ENCODE peak calls at places on chromosome 14, in nine cellular contexts. M is NCI-H2171 treated with DMSO at 0.1 percent for 48 hours; W is activated T-cell treated with anti-CD3 and anti-CD28 coated beads for 4 hours; Y is CD8-positive, alpha-beta memory T cell; J is stimulated activated CD8-positive, alpha-beta memory T cell treated with anti-CD3 and anti-CD28 coated beads, Interleukin-2, amount 100 ng/mL, for 48 hours; F is iris pigment epithelial cell; V is HEK293T; B is sciatic nerve; C is T-helper 2 cell. O is an unnamed sample.

GRCh38 chr14:105142651-105143450 is 25.7 kb downstream of the JAG2 start:
- DNase-seq in B (no peak), V (no peak), W (no peak), F (no peak), Y (no peak), M (no peak), J (no peak), C (no peak), O (no peak)

GRCh38 chr14:31263485-31264133 is 56.0 kb upstream of the HECTD1 start:
- DNase-seq in J (no peak), M (no peak), C (no peak), B (no peak), W (no peak), Y (no peak), V (no peak), F (peak), O (no peak)

GRCh38 chr14:68788275-68789001 is 4.4 kb downstream of the ZFP36L1 start:
- DNase-seq in B (no peak), C (no peak), Y (no peak), V (no peak), F (no peak), M (no peak), J (no peak), W (no peak), O (no peak)

GRCh38 chr14:60303745-60304144 is 54.7 kb downstream of the PPM1A start:
- DNase-seq in B (no peak), J (no peak), V (no peak), M (no peak), F (no peak), C (no peak), W (no peak), Y (no peak), O (no peak)

GRCh38 chr14:94761999-94762377 is 7.9 kb downstream of the GSC start:
- DNase-seq in B (no peak), F (no peak), J (no peak), C (no peak), Y (no peak), W (no peak), M (no peak), V (no peak), O (no peak)

GRCh38 chr14:65195042-65195719 is 92.9 kb upstream of the MAX start:
- DNase-seq in M (no peak), J (no peak), F (no peak), Y (no peak), B (no peak), W (no peak), V (no peak), C (peak), O (no peak)

GRCh38 chr14:20630340-20631022 is 11.0 kb downstream of the OR6S1 start:
- DNase-seq in V (peak), J (no peak), W (no peak), C (peak), M (no peak), B (no peak), Y (peak), F (peak), O (peak)

GRCh38 chr14:72516936-72517408 is 376.9 kb downstream of the DPF3 start:
- DNase-seq in J (peak), B (peak), W (peak), F (peak), Y (peak), C (peak), M (peak), V (peak), O (peak)

GRCh38 chr14:97499790-97500481 is 702.8 kb downstream of the VRK1 start:
- DNase-seq in Y (no peak), B (no peak), V (no peak), J (no peak), F (no peak), W (no peak), M (no peak), C (no peak), O (no peak)

GRCh38 chr14:47194051-47194450 is 481.4 kb downstream of the MDGA2 start:
- DNase-seq in V (no peak), J (no peak), B (no peak), Y (no peak), M (no peak), C (no peak), W (no peak), F (peak), O (no peak)

GRCh38 chr14:37819155-37820015 is 224.0 kb downstream of the TTC6 start:
- DNase-seq in V (no peak), F (peak), W (no peak), B (no peak), C (no peak), J (no peak), M (no peak), Y (no peak), O (no peak)

GRCh38 chr14:23044840-23045239 is 2.8 kb downstream of the PSMB11 start:
- DNase-seq in V (no peak), C (no peak), F (no peak), B (no peak), W (no peak), J (no peak), M (no peak), Y (no peak), O (no peak)

GRCh38 chr14:101520621-101521305 is 40.5 kb upstream of the DIO3 start:
- DNase-seq in W (no peak), F (no peak), B (peak), V (no peak), J (no peak), C (no peak), Y (no peak), M (no peak), O (no peak)

GRCh38 chr14:89750909-89751502 is 203.5 kb downstream of the EFCAB11 start:
- DNase-seq in W (no peak), Y (no peak), J (no peak), M (no peak), C (peak), V (no peak), F (no peak), B (no peak), O (no peak)

GRCh38 chr14:100445436-100446088 is 122.4 kb downstream of the SLC25A47 start:
- DNase-seq in C (no peak), V (no peak), Y (no peak), J (no peak), F (no peak), W (no peak), M (no peak), B (no peak), O (no peak)

GRCh38 chr14:33679461-33680225 is 271.2 kb downstream of the EGLN3 start:
- DNase-seq in Y (no peak), F (peak), B (no peak), V (no peak), C (no peak), W (no peak), M (no peak), J (no peak), O (no peak)

GRCh38 chr14:95220663-95221231 is 63.4 kb upstream of the DICER1 start:
- DNase-seq in F (peak), B (no peak), M (no peak), Y (no peak), W (no peak), J (no peak), V (no peak), C (no peak), O (no peak)

GRCh38 chr14:35339761-35340406 is 47.7 kb downstream of the PSMA6 start:
- DNase-seq in W (no peak), F (no peak), M (no peak), V (no peak), J (no peak), Y (no peak), B (no peak), C (no peak), O (no peak)

GRCh38 chr14:83992857-83993256 is 1537.1 kb upstream of the FLRT2 start:
- DNase-seq in V (no peak), W (no peak), Y (no peak), B (no peak), M (no peak), J (no peak), F (peak), C (no peak), O (no peak)

GRCh38 chr14:98984719-98985041 is 287.3 kb downstream of the BCL11B start:
- DNase-seq in V (no peak), J (peak), Y (peak), W (peak), F (no peak), M (no peak), C (peak), B (no peak), O (peak)

GRCh38 chr14:41604793-41605534 is 1.7 kb upstream of the LRFN5 start:
- DNase-seq in Y (no peak), F (peak), W (no peak), B (peak), M (peak), C (no peak), J (no peak), V (peak), O (no peak)

GRCh38 chr14:72652179-72652578 is 241.7 kb downstream of the DPF3 start:
- DNase-seq in C (no peak), M (no peak), V (no peak), Y (no peak), W (no peak), B (no peak), J (no peak), F (no peak), O (no peak)

GRCh38 chr14:98808494-98809407 is 463.2 kb downstream of the BCL11B start:
- DNase-seq in J (no peak), F (no peak), Y (no peak), V (no peak), W (no peak), C (no peak), M (peak), B (no peak), O (no peak)

GRCh38 chr14:21672116-21672515 is 1.5 kb downstream of the OR4E1 start:
- DNase-seq in J (no peak), B (no peak), Y (no peak), V (no peak), W (no peak), C (no peak), M (no peak), F (peak), O (no peak)

GRCh38 chr14:78358631-78359030 is 188.5 kb downstream of the NRXN3 start:
- DNase-seq in V (no peak), Y (no peak), F (no peak), B (no peak), M (no peak), C (no peak), W (no peak), J (no peak), O (no peak)

GRCh38 chr14:100816950-100817901 is 8.7 kb upstream of the MEG3 start:
- DNase-seq in F (no peak), Y (no peak), C (no peak), J (no peak), W (no peak), M (no peak), V (no peak), B (no peak), O (no peak)

GRCh38 chr14:75280831-75281690 is 2.4 kb downstream of the FOS start:
- DNase-seq in V (no peak), Y (peak), W (no peak), B (no peak), F (peak), M (no peak), C (no peak), J (no peak), O (peak)

GRCh38 chr14:61558271-61558670 is 137.0 kb upstream of the HIF1A start:
- DNase-seq in B (no peak), M (peak), V (peak), J (no peak), Y (no peak), W (no peak), F (peak), C (no peak), O (no peak)

GRCh38 chr14:74548881-74549280 is 55.3 kb downstream of the ISCA2 start:
- DNase-seq in V (no peak), Y (no peak), F (peak), W (no peak), J (no peak), M (no peak), B (peak), C (no peak), O (no peak)

GRCh38 chr14:58637391-58638230 is at the start of gene DACT1:
- DNase-seq in V (peak), J (peak), F (peak), Y (peak), B (peak), W (peak), M (peak), C (peak), O (peak)

GRCh38 chr14:61246721-61247120 is 34.4 kb downstream of the TMEM30B start:
- DNase-seq in Y (no peak), F (no peak), V (no peak), B (no peak), W (no peak), M (no peak), J (no peak), C (no peak), O (no peak)

GRCh38 chr14:105145381-105146180 is 23.0 kb downstream of the JAG2 start:
- DNase-seq in B (no peak), J (no peak), Y (no peak), V (no peak), W (no peak), C (no peak), F (no peak), M (no peak), O (no peak)

GRCh38 chr14:30443368-30444007 is 115.5 kb upstream of the G2E3 start:
- DNase-seq in B (no peak), C (peak), V (peak), M (peak), J (no peak), W (no peak), Y (no peak), F (peak), O (no peak)

GRCh38 chr14:85528080-85528881 is 1.7 kb upstream of the FLRT2 start:
- DNase-seq in V (no peak), Y (no peak), J (no peak), B (no peak), F (peak), C (no peak), M (peak), W (no peak), O (no peak)

GRCh38 chr14:36633580-36633979 is 28.1 kb upstream of the PAX9 start:
- DNase-seq in F (no peak), Y (no peak), V (no peak), M (no peak), C (no peak), B (no peak), J (no peak), W (no peak), O (no peak)

GRCh38 chr14:34098045-34098984 is 147.4 kb upstream of the EGLN3 start:
- DNase-seq in B (peak), Y (no peak), W (no peak), V (peak), C (peak), M (peak), J (no peak), F (peak), O (no peak)

GRCh38 chr14:67620217-67620789 is 583 bp downstream of the ARG2 start:
- DNase-seq in J (no peak), V (peak), C (no peak), F (peak), Y (no peak), B (peak), W (no peak), M (peak), O (peak)

GRCh38 chr14:104383931-104384775 is 195.4 kb upstream of the C14orf180 start:
- DNase-seq in F (no peak), J (no peak), Y (no peak), C (peak), W (no peak), M (peak), B (peak), V (no peak), O (no peak)

GRCh38 chr14:73995977-73996378 is 23.1 kb downstream of the ENTPD5 start:
- DNase-seq in C (no peak), J (no peak), B (no peak), M (no peak), W (no peak), Y (no peak), F (no peak), V (no peak), O (no peak)

GRCh38 chr14:55845963-55846851 is 266.2 kb downstream of the KTN1 start:
- DNase-seq in M (no peak), F (no peak), B (no peak), V (no peak), C (no peak), Y (no peak), J (no peak), W (no peak), O (no peak)

O was measured in CD4-positive, alpha-beta memory T cell.